ENCODE peak calls at places on chromosome 1, in nine cellular contexts. One of them, this sample, is unnamed.

GRCh38 chr1:92043621-92044020 is 13.8 kb downstream of the EPHX4 start:
- DNase-seq in AG10803: no peak
- DNase-seq in MG63: no peak
- DNase-seq in SJSA1: no peak
- DNase-seq in fibroblast of pulmonary artery: no peak
- DNase-seq in BE2C: no peak
- DNase-seq in cardiac muscle cell: no peak
- DNase-seq in CD8-positive, alpha-beta T cell: no peak
- DNase-seq in right lobe of liver: no peak
- DNase-seq in this sample: peak; percentile 50

GRCh38 chr1:230801441-230801840 is 54.3 kb downstream of the CAPN9 start:
- DNase-seq in cardiac muscle cell: no peak
- DNase-seq in CD8-positive, alpha-beta T cell: no peak
- DNase-seq in BE2C: no peak
- DNase-seq in right lobe of liver: no peak
- DNase-seq in SJSA1: no peak
- DNase-seq in fibroblast of pulmonary artery: no peak
- DNase-seq in AG10803: no peak
- DNase-seq in MG63: no peak
- DNase-seq in this sample: no peak

GRCh38 chr1:156885314-156885713 is 8.2 kb upstream of the PEAR1 start:
- DNase-seq in right lobe of liver: no peak
- DNase-seq in AG10803: peak; percentile 46
- DNase-seq in BE2C: no peak
- DNase-seq in CD8-positive, alpha-beta T cell: no peak
- DNase-seq in MG63: no peak
- DNase-seq in cardiac muscle cell: no peak
- DNase-seq in SJSA1: no peak
- DNase-seq in fibroblast of pulmonary artery: no peak
- DNase-seq in this sample: no peak

GRCh38 chr1:92201973-92202372 is 15.7 kb upstream of the C1orf146 start:
- DNase-seq in right lobe of liver: no peak
- DNase-seq in cardiac muscle cell: no peak
- DNase-seq in MG63: no peak
- DNase-seq in CD8-positive, alpha-beta T cell: no peak
- DNase-seq in fibroblast of pulmonary artery: peak; percentile 10
- DNase-seq in BE2C: no peak
- DNase-seq in SJSA1: no peak
- DNase-seq in AG10803: no peak
- DNase-seq in this sample: no peak

GRCh38 chr1:31815752-31816484 is at the start of gene SPOCD1:
- DNase-seq in right lobe of liver: peak; percentile 83
- DNase-seq in fibroblast of pulmonary artery: peak; percentile 78
- DNase-seq in CD8-positive, alpha-beta T cell: peak; percentile 87
- DNase-seq in MG63: peak; percentile 71
- DNase-seq in BE2C: peak; percentile 76
- DNase-seq in SJSA1: peak; percentile 48
- DNase-seq in cardiac muscle cell: peak; percentile 81
- DNase-seq in AG10803: peak; percentile 79
- DNase-seq in this sample: peak; percentile 28

GRCh38 chr1:21129407-21129806 is 47.3 kb downstream of the EIF4G3 start:
- DNase-seq in MG63: no peak
- DNase-seq in cardiac muscle cell: no peak
- DNase-seq in right lobe of liver: no peak
- DNase-seq in CD8-positive, alpha-beta T cell: no peak
- DNase-seq in SJSA1: no peak
- DNase-seq in BE2C: no peak
- DNase-seq in fibroblast of pulmonary artery: no peak
- DNase-seq in AG10803: no peak
- DNase-seq in this sample: no peak

GRCh38 chr1:3020263-3020909 is 881 bp upstream of the ACTRT2 start:
- DNase-seq in fibroblast of pulmonary artery: no peak
- DNase-seq in BE2C: no peak
- DNase-seq in MG63: no peak
- DNase-seq in CD8-positive, alpha-beta T cell: no peak
- DNase-seq in AG10803: no peak
- DNase-seq in cardiac muscle cell: no peak
- DNase-seq in SJSA1: no peak
- DNase-seq in right lobe of liver: no peak
- DNase-seq in this sample: no peak

GRCh38 chr1:58649555-58649954 is 50.3 kb downstream of the MYSM1 start:
- DNase-seq in SJSA1: no peak
- DNase-seq in fibroblast of pulmonary artery: peak; percentile 5
- DNase-seq in MG63: no peak
- DNase-seq in cardiac muscle cell: peak; percentile 25
- DNase-seq in AG10803: no peak
- DNase-seq in CD8-positive, alpha-beta T cell: peak; percentile 50
- DNase-seq in BE2C: peak; percentile 33
- DNase-seq in right lobe of liver: no peak
- DNase-seq in this sample: no peak

GRCh38 chr1:35707253-35708178 is 11.2 kb downstream of the C1orf216 start:
- DNase-seq in MG63: no peak
- DNase-seq in AG10803: no peak
- DNase-seq in CD8-positive, alpha-beta T cell: peak; percentile 37
- DNase-seq in BE2C: peak; percentile 63
- DNase-seq in fibroblast of pulmonary artery: no peak
- DNase-seq in SJSA1: no peak
- DNase-seq in cardiac muscle cell: peak; percentile 42
- DNase-seq in right lobe of liver: no peak
- DNase-seq in this sample: no peak

GRCh38 chr1:45507893-45508292 is 7.8 kb downstream of the MMACHC start:
- DNase-seq in MG63: no peak
- DNase-seq in CD8-positive, alpha-beta T cell: no peak
- DNase-seq in SJSA1: no peak
- DNase-seq in right lobe of liver: no peak
- DNase-seq in BE2C: no peak
- DNase-seq in cardiac muscle cell: no peak
- DNase-seq in AG10803: no peak
- DNase-seq in fibroblast of pulmonary artery: no peak
- DNase-seq in this sample: no peak

GRCh38 chr1:198699167-198700015 is 60.6 kb downstream of the PTPRC start:
- DNase-seq in SJSA1: peak; percentile 39
- DNase-seq in BE2C: peak; percentile 35
- DNase-seq in CD8-positive, alpha-beta T cell: peak; percentile 73
- DNase-seq in right lobe of liver: peak; percentile 63
- DNase-seq in fibroblast of pulmonary artery: peak; percentile 51
- DNase-seq in MG63: peak; percentile 20
- DNase-seq in cardiac muscle cell: peak; percentile 66
- DNase-seq in AG10803: peak; percentile 33
- DNase-seq in this sample: no peak

GRCh38 chr1:178497903-178498478 is 1.2 kb upstream of the CLEC20A start:
- DNase-seq in right lobe of liver: no peak
- DNase-seq in MG63: no peak
- DNase-seq in fibroblast of pulmonary artery: no peak
- DNase-seq in cardiac muscle cell: no peak
- DNase-seq in SJSA1: no peak
- DNase-seq in AG10803: no peak
- DNase-seq in CD8-positive, alpha-beta T cell: no peak
- DNase-seq in BE2C: no peak
- DNase-seq in this sample: no peak

GRCh38 chr1:94873520-94874351 is 53.2 kb downstream of the CNN3 start:
- DNase-seq in fibroblast of pulmonary artery: peak; percentile 30
- DNase-seq in MG63: no peak
- DNase-seq in BE2C: no peak
- DNase-seq in cardiac muscle cell: peak; percentile 40
- DNase-seq in AG10803: peak; percentile 68
- DNase-seq in SJSA1: no peak
- DNase-seq in right lobe of liver: no peak
- DNase-seq in CD8-positive, alpha-beta T cell: no peak
- DNase-seq in this sample: no peak

GRCh38 chr1:199160521-199161318 is 521.9 kb downstream of the PTPRC start:
- DNase-seq in CD8-positive, alpha-beta T cell: no peak
- DNase-seq in SJSA1: no peak
- DNase-seq in MG63: no peak
- DNase-seq in right lobe of liver: no peak
- DNase-seq in AG10803: no peak
- DNase-seq in BE2C: no peak
- DNase-seq in fibroblast of pulmonary artery: no peak
- DNase-seq in cardiac muscle cell: no peak
- DNase-seq in this sample: no peak

GRCh38 chr1:156624814-156625435 is 5.7 kb downstream of the HAPLN2 start:
- DNase-seq in fibroblast of pulmonary artery: no peak
- DNase-seq in right lobe of liver: no peak
- DNase-seq in cardiac muscle cell: no peak
- DNase-seq in CD8-positive, alpha-beta T cell: peak; percentile 19
- DNase-seq in BE2C: no peak
- DNase-seq in MG63: no peak
- DNase-seq in SJSA1: no peak
- DNase-seq in AG10803: no peak
- DNase-seq in this sample: no peak

GRCh38 chr1:33433509-33434362 is 2.8 kb upstream of the PHC2 start:
- DNase-seq in AG10803: peak; percentile 100
- DNase-seq in cardiac muscle cell: no peak
- DNase-seq in SJSA1: peak; percentile 91
- DNase-seq in right lobe of liver: no peak
- DNase-seq in fibroblast of pulmonary artery: peak; percentile 98
- DNase-seq in CD8-positive, alpha-beta T cell: no peak
- DNase-seq in BE2C: no peak
- DNase-seq in MG63: peak; percentile 94
- DNase-seq in this sample: no peak

GRCh38 chr1:18926315-18927081 is 24.1 kb upstream of the ALDH4A1 start:
- DNase-seq in CD8-positive, alpha-beta T cell: peak; percentile 84
- DNase-seq in AG10803: peak; percentile 93
- DNase-seq in cardiac muscle cell: no peak
- DNase-seq in BE2C: no peak
- DNase-seq in fibroblast of pulmonary artery: peak; percentile 96
- DNase-seq in MG63: peak; percentile 89
- DNase-seq in SJSA1: peak; percentile 94
- DNase-seq in right lobe of liver: no peak
- DNase-seq in this sample: no peak

GRCh38 chr1:225207791-225208190 is 220.0 kb downstream of the LBR start:
- DNase-seq in CD8-positive, alpha-beta T cell: no peak
- DNase-seq in fibroblast of pulmonary artery: no peak
- DNase-seq in right lobe of liver: no peak
- DNase-seq in SJSA1: no peak
- DNase-seq in BE2C: no peak
- DNase-seq in cardiac muscle cell: no peak
- DNase-seq in MG63: no peak
- DNase-seq in AG10803: no peak
- DNase-seq in this sample: no peak

GRCh38 chr1:59150537-59151386 is 146.1 kb upstream of the FGGY start:
- DNase-seq in fibroblast of pulmonary artery: peak; percentile 98
- DNase-seq in BE2C: peak; percentile 61
- DNase-seq in MG63: peak; percentile 98
- DNase-seq in SJSA1: peak; percentile 97
- DNase-seq in right lobe of liver: no peak
- DNase-seq in AG10803: peak; percentile 100
- DNase-seq in cardiac muscle cell: peak; percentile 56
- DNase-seq in CD8-positive, alpha-beta T cell: no peak
- DNase-seq in this sample: no peak

DNA sequence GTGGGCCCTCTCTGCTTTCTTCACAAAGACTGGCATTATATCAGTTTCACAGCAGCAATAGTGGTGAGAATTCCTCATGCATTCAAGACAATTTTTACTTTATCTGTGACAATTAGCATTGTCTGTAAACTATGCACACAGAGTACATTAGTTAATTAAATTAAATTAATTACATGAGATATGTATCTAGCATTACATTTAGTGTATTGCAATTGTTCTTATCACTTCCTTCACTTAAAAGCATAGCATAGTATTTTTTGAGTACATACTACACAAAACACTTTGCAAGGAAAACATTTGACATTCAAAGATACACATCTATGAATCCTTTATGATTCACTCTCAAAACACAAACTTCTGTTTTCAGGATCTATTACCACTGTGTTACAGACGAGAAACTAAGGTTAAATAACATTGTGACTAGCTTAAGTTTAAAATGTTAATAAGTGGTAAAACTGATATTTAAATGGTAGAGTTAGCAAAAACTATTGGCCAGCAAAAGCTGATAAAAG is 1542.6 kb downstream of the PLA2G4A start:
- DNase-seq in MG63: no peak
- DNase-seq in cardiac muscle cell: no peak
- DNase-seq in BE2C: no peak
- DNase-seq in right lobe of liver: no peak
- DNase-seq in fibroblast of pulmonary artery: no peak
- DNase-seq in AG10803: no peak
- DNase-seq in CD8-positive, alpha-beta T cell: no peak
- DNase-seq in SJSA1: no peak
- DNase-seq in this sample: no peak
- H3K4me3 ChIP-seq in MG63: no peak overlapping the region
- H3K4me3 ChIP-seq in cardiac muscle cell: no peak overlapping the region
- H3K4me3 ChIP-seq in BE2C: peak overlapping the region; percentile 3
- H3K4me3 ChIP-seq in right lobe of liver: no peak overlapping the region
- H3K4me3 ChIP-seq in fibroblast of pulmonary artery: no peak overlapping the region
- H3K4me3 ChIP-seq in AG10803: no peak overlapping the region
- H3K4me3 ChIP-seq in CD8-positive, alpha-beta T cell: no peak overlapping the region
- H3K4me3 ChIP-seq in SJSA1: no peak overlapping the region
- H3K4me3 ChIP-seq in this sample: no peak overlapping the region

GRCh38 chr1:67308136-67308535 is 463 bp downstream of the IL12RB2 start:
- DNase-seq in fibroblast of pulmonary artery: no peak
- DNase-seq in cardiac muscle cell: no peak
- DNase-seq in right lobe of liver: no peak
- DNase-seq in CD8-positive, alpha-beta T cell: no peak
- DNase-seq in AG10803: no peak
- DNase-seq in MG63: no peak
- DNase-seq in SJSA1: no peak
- DNase-seq in BE2C: no peak
- DNase-seq in this sample: no peak
- H3K4me3 ChIP-seq in fibroblast of pulmonary artery: no peak overlapping the region
- H3K4me3 ChIP-seq in cardiac muscle cell: peak overlapping the region; percentile 41
- H3K4me3 ChIP-seq in right lobe of liver: peak overlapping the region; percentile 31
- H3K4me3 ChIP-seq in CD8-positive, alpha-beta T cell: peak overlapping the region; percentile 13
- H3K4me3 ChIP-seq in AG10803: no peak overlapping the region
- H3K4me3 ChIP-seq in MG63: no peak overlapping the region
- H3K4me3 ChIP-seq in SJSA1: no peak overlapping the region
- H3K4me3 ChIP-seq in BE2C: no peak overlapping the region
- H3K4me3 ChIP-seq in this sample: no peak overlapping the region

GRCh38 chr1:145999321-146000024 is 3.1 kb upstream of the TXNIP start:
- DNase-seq in right lobe of liver: peak; percentile 81
- DNase-seq in cardiac muscle cell: no peak
- DNase-seq in CD8-positive, alpha-beta T cell: peak; percentile 40
- DNase-seq in MG63: peak; percentile 23
- DNase-seq in SJSA1: no peak
- DNase-seq in fibroblast of pulmonary artery: no peak
- DNase-seq in BE2C: no peak
- DNase-seq in AG10803: no peak
- DNase-seq in this sample: peak; percentile 89
- H3K4me3 ChIP-seq in right lobe of liver: no peak overlapping the region
- H3K4me3 ChIP-seq in cardiac muscle cell: no peak overlapping the region
- H3K4me3 ChIP-seq in CD8-positive, alpha-beta T cell: peak overlapping the region; percentile 53
- H3K4me3 ChIP-seq in MG63: no peak overlapping the region
- H3K4me3 ChIP-seq in SJSA1: no peak overlapping the region
- H3K4me3 ChIP-seq in fibroblast of pulmonary artery: no peak overlapping the region
- H3K4me3 ChIP-seq in BE2C: no peak overlapping the region
- H3K4me3 ChIP-seq in AG10803: no peak overlapping the region
- H3K4me3 ChIP-seq in this sample: peak overlapping the region; percentile 18

GRCh38 chr1:246951413-246951812 is 19.7 kb upstream of the AHCTF1 start:
- DNase-seq in AG10803: no peak
- DNase-seq in BE2C: no peak
- DNase-seq in SJSA1: no peak
- DNase-seq in fibroblast of pulmonary artery: no peak
- DNase-seq in CD8-positive, alpha-beta T cell: no peak
- DNase-seq in right lobe of liver: no peak
- DNase-seq in MG63: no peak
- DNase-seq in cardiac muscle cell: no peak
- DNase-seq in this sample: no peak

GRCh38 chr1:246946366-246946765 is 14.6 kb upstream of the AHCTF1 start:
- DNase-seq in MG63: no peak
- DNase-seq in right lobe of liver: no peak
- DNase-seq in AG10803: no peak
- DNase-seq in fibroblast of pulmonary artery: no peak
- DNase-seq in BE2C: no peak
- DNase-seq in SJSA1: no peak
- DNase-seq in CD8-positive, alpha-beta T cell: no peak
- DNase-seq in cardiac muscle cell: no peak
- DNase-seq in this sample: no peak

GRCh38 chr1:246947255-246947654 is 15.5 kb upstream of the AHCTF1 start:
- DNase-seq in SJSA1: no peak
- DNase-seq in cardiac muscle cell: no peak
- DNase-seq in BE2C: no peak
- DNase-seq in CD8-positive, alpha-beta T cell: no peak
- DNase-seq in MG63: peak; percentile 62
- DNase-seq in fibroblast of pulmonary artery: peak; percentile 92
- DNase-seq in right lobe of liver: no peak
- DNase-seq in AG10803: peak; percentile 49
- DNase-seq in this sample: no peak
- H3K4me3 ChIP-seq in SJSA1: no peak overlapping the region
- H3K4me3 ChIP-seq in cardiac muscle cell: no peak overlapping the region
- H3K4me3 ChIP-seq in BE2C: no peak overlapping the region
- H3K4me3 ChIP-seq in CD8-positive, alpha-beta T cell: no peak overlapping the region
- H3K4me3 ChIP-seq in MG63: no peak overlapping the region
- H3K4me3 ChIP-seq in fibroblast of pulmonary artery: no peak overlapping the region
- H3K4me3 ChIP-seq in right lobe of liver: no peak overlapping the region
- H3K4me3 ChIP-seq in AG10803: no peak overlapping the region
- H3K4me3 ChIP-seq in this sample: no peak overlapping the region

This sample was measured in LNCaP clone FGC.